ENCODE peak calls at places on chromosomes 4 and X, in seven cellular contexts. L, A, Z, Q, W, S and T are unnamed samples. For H3K9me3, the result is how much of the 10 kb centered on the place peaks cover.

GRCh38 chr4:42339935-42340406 is 57.3 kb upstream of the SHISA3 start:
- DNase-seq in L (no peak), A (no peak), Z (no peak), Q (peak), W (no peak), S (no peak), T (no peak)

GRCh38 chr4:102253860-102254259 is 91.4 kb downstream of the SLC39A8 start:
- DNase-seq in L (no peak), A (no peak), Z (no peak), Q (no peak), W (no peak), S (no peak), T (no peak)

GRCh38 chr4:37715889-37716402 is 29.8 kb upstream of the RELL1 start:
- DNase-seq in L (peak), A (peak), Z (no peak), Q (peak), W (peak), S (no peak), T (no peak)

GRCh38 chr4:136935305-136935704 is 597.0 kb downstream of the PCDH18 start:
- DNase-seq in L (no peak), A (no peak), Z (no peak), Q (peak), W (peak), S (no peak), T (no peak)

GRCh38 chr4:142567199-142567598 is 278.9 kb downstream of the INPP4B start:
- DNase-seq in L (no peak), A (peak), Z (peak), Q (peak), W (peak), S (no peak), T (no peak)

GRCh38 chrX:108736509-108737479 is at the start of gene IRS4:
- DNase-seq in L (peak), A (peak), Z (no peak), Q (peak), W (peak), S (peak), T (no peak)

GRCh38 chr4:10106421-10107039 is 10.1 kb downstream of the WDR1 start:
- DNase-seq in L (peak), A (peak), Z (peak), Q (peak), W (peak), S (no peak), T (no peak)

GRCh38 chr4:76640252-76640925 is 205.4 kb downstream of the SHROOM3 start:
- DNase-seq in L (no peak), A (no peak), Z (no peak), Q (no peak), W (no peak), S (peak), T (no peak)

GRCh38 chrX:88135735-88136134 is 611.3 kb upstream of the CPXCR1 start:
- DNase-seq in L (no peak), A (peak), Z (no peak), Q (peak), W (peak), S (peak), T (no peak)

GRCh38 chrX:2677764-2678163 is 13.3 kb upstream of the CD99 start:
- DNase-seq in L (no peak), A (peak), Z (peak), Q (peak), W (peak), S (no peak), T (no peak)

GRCh38 chrX:18755651-18756050 is 48.2 kb downstream of the PPEF1 start:
- DNase-seq in L (no peak), A (no peak), Z (no peak), Q (no peak), W (no peak), S (no peak), T (no peak)

GRCh38 chr4:89196056-89196674 is 84.8 kb downstream of the TIGD2 start:
- DNase-seq in L (no peak), A (no peak), Z (peak), Q (peak), W (no peak), S (peak), T (no peak)

GRCh38 chrX:3461824-3462508 is 115.5 kb upstream of the MXRA5 start:
- DNase-seq in L (no peak), A (no peak), Z (no peak), Q (peak), W (no peak), S (peak), T (no peak)

GRCh38 chrX:97846718-97847237 is 963.1 kb downstream of the RPA4 start:
- DNase-seq in L (peak), A (no peak), Z (no peak), Q (no peak), W (no peak), S (no peak), T (no peak)

GRCh38 chr4:123856689-123857545 is 460.3 kb downstream of the SPRY1 start:
- DNase-seq in L (peak), A (peak), Z (no peak), Q (peak), W (peak), S (no peak), T (no peak)

GRCh38 chrX:38260231-38260630 is 39.6 kb upstream of the SRPX start:
- DNase-seq in L (peak), A (peak), Z (peak), Q (peak), W (peak), S (no peak), T (peak)

DNA sequence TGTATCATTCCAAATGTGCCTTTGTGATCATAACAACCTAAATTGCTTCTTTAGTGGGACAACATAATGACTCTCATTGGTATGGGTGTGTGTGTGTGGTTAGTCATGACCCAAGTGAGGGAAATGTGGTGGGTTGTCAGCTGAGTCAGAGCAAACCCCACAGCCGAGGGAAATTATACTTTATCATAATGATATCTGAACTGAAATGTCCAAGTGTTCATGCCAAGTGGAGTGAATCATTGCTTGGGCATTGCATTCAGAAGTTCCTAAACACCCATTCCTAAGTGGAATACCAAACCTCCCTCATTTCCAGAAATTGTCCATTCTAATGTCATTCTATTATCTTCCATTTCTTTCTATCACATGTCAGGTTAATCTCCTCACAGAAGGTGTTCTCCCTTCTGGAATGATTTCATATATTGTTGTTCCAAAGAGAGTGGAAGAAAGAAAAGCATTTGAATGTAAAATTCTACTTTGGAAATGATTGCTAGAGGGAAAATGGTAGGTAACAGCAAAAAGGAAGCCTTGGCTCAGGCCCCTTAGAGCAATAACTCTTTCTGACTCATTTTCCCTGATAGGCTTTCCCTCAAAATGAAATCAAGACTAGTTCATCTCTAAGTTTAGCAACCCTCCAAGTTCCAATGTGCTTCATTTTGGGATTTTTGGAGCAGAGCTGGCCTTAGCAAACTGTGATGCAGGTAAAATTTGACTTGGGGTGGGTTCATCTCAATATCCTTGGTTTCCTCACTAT is 230.7 kb upstream of the KCNIP4 start:
- DNase-seq in L (no peak), A (no peak), Z (no peak), Q (peak), W (peak), S (no peak), T (no peak)
- TF ChIP-seq EZH2phosphoT487 in L (no peak), A (no peak), Z (no peak), Q (peak), W (no peak), S (no peak), T (no peak)

DNA sequence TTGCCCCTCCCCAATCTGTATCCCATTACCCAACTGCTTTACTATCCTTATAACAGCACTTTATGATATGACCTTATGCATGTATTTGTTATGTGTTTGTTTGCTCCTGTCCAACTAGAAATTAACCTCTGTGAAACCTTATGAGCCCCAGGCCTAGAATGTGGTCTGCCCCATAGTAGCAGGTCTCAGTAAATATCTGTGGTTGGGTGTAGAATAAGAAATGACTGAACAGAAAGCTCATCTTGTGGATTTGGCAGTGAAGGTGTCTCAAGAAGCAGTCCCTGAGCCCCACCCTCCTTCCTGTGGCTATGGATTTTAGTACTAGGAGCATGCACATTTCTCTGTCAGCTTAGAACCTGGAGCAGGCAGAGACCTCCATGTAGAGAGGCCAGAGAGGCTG is 229.0 kb upstream of the LCORL start:
- DNase-seq in L (no peak), A (no peak), Z (no peak), Q (no peak), W (no peak), S (peak), T (no peak)
- H3K9me3 ChIP-seq in L (under half), A (under half), Z (under half), Q (under half), W (under half), S (under half), T (under half)

GRCh38 chrX:154648931-154649863 is 4.2 kb downstream of the CTAG2 start:
- DNase-seq in L (no peak), A (peak), Z (no peak), Q (no peak), W (no peak), S (no peak), T (no peak)

GRCh38 chrX:154654372-154654771 is 993 bp upstream of the CTAG2 start:
- DNase-seq in L (no peak), A (peak), Z (no peak), Q (no peak), W (no peak), S (no peak), T (no peak)

GRCh38 chrX:154652311-154653047 is 900 bp downstream of the CTAG2 start:
- DNase-seq in L (no peak), A (peak), Z (no peak), Q (no peak), W (no peak), S (no peak), T (no peak)

GRCh38 chrX:154653048-154653401 is 354 bp downstream of the CTAG2 start:
- DNase-seq in L (no peak), A (no peak), Z (no peak), Q (no peak), W (no peak), S (no peak), T (no peak)

GRCh38 chrX:154649864-154650510 is 3.4 kb downstream of the CTAG2 start:
- DNase-seq in L (no peak), A (peak), Z (no peak), Q (no peak), W (no peak), S (no peak), T (no peak)
- H3K4me3 ChIP-seq in L (no peak), A (no peak), Z (no peak), Q (no peak), W (no peak), S (no peak), T (no peak)

GRCh38 chr4:30537462-30537861 is 182.7 kb upstream of the PCDH7 start:
- DNase-seq in L (no peak), A (peak), Z (peak), Q (peak), W (peak), S (no peak), T (no peak)
- TF ChIP-seq EZH2phosphoT487 in L (no peak), A (no peak), Z (no peak), Q (no peak), W (no peak), S (no peak), T (no peak)

GRCh38 chrX:145502670-145503069 is 255.4 kb downstream of the SPANXN1 start:
- DNase-seq in L (no peak), A (no peak), Z (no peak), Q (no peak), W (no peak), S (no peak), T (no peak)
- H3K9me3 ChIP-seq in L (under half), A (under half), Z (under half), Q (under half), W (under half), S (under half), T (under half)

DNA sequence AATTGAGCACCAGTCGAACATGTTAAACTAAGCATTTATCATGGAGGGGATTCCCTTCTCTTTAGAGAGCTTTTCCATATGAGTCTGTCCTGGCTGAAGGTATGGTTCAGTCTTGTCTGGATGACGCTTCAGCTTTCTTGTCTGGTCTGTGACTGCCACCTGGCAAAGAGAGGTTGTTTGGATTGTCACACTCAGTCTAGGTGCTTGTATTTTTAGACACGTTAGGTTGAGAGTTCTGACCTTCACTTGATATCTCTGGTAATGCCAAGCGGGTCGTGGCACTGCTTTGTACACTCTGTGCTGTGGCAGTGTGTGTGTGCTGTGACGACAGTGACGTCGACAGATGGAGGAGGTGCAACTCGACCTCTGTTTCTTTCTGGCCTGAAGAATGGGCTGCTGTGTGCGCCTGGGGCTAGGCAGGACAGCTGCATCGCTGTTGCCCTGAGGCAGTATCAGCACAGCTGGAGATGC is 12.6 kb downstream of the NOCT start:
- DNase-seq in L (no peak), A (no peak), Z (no peak), Q (no peak), W (no peak), S (peak), T (no peak)
- H3K4me3 ChIP-seq in L (no peak), A (no peak), Z (no peak), Q (no peak), W (no peak), S (no peak), T (no peak)

GRCh38 chrX:150547511-150548115 is 20.8 kb upstream of the MTM1 start:
- DNase-seq in L (peak), A (peak), Z (no peak), Q (peak), W (no peak), S (peak), T (no peak)
- TF ChIP-seq EZH2phosphoT487 in L (no peak), A (no peak), Z (no peak), Q (no peak), W (no peak), S (no peak), T (no peak)